ENCODE peak calls at places on chromosome 14, in eight cellular contexts. H is endodermal cell, L is pancreas, P is HCT116, E is cardiac muscle cell, F is IMR-90, K is heart left ventricle, I is fibroblast of lung. W is an unnamed sample.

GRCh38 chr14:56487090-56487667 is 92.4 kb upstream of the TMEM260 start:
- DNase-seq in H (no peak), K (no peak), I (peak), F (peak), P (peak), L (no peak), E (no peak), W (no peak)

GRCh38 chr14:58796636-58797429 is 159.1 kb downstream of the DACT1 start:
- DNase-seq in F (peak), K (no peak), P (no peak), H (peak), L (no peak), I (no peak), E (peak), W (peak)

GRCh38 chr14:91872011-91872476 is 4.7 kb upstream of the TC2N start:
- DNase-seq in E (no peak), F (no peak), I (peak), H (no peak), K (no peak), L (peak), P (no peak), W (no peak)

GRCh38 chr14:53152909-53153701 is at the start of gene DDHD1:
- DNase-seq in F (peak), L (peak), H (peak), K (peak), P (peak), E (peak), I (peak), W (peak)

GRCh38 chr14:93013368-93013719 is 90.4 kb downstream of the CHGA start:
- DNase-seq in P (no peak), I (no peak), K (no peak), L (no peak), F (peak), E (no peak), H (no peak), W (no peak)

GRCh38 chr14:75141967-75142366 is 15.1 kb upstream of the NEK9 start:
- DNase-seq in F (peak), I (peak), H (no peak), K (no peak), P (no peak), L (no peak), E (peak), W (no peak)

GRCh38 chr14:104187121-104187889 is 48.9 kb downstream of the KIF26A start:
- DNase-seq in E (no peak), L (no peak), F (no peak), K (no peak), I (no peak), H (no peak), P (no peak), W (no peak)

GRCh38 chr14:65185859-65186258 is 83.5 kb upstream of the MAX start:
- DNase-seq in I (no peak), K (no peak), E (no peak), P (no peak), H (no peak), L (no peak), F (no peak), W (no peak)

GRCh38 chr14:79583738-79584405 is 627.4 kb downstream of the DIO2 start:
- DNase-seq in H (no peak), L (no peak), I (peak), E (no peak), F (peak), K (no peak), P (no peak), W (no peak)

GRCh38 chr14:69262516-69262915 is 2.6 kb downstream of the GALNT16 start:
- DNase-seq in P (no peak), F (no peak), L (no peak), K (no peak), H (no peak), E (no peak), I (no peak), W (no peak)

GRCh38 chr14:24291446-24292117 is 8.0 kb downstream of the DHRS1 start:
- DNase-seq in K (no peak), H (no peak), I (no peak), L (no peak), F (no peak), P (no peak), E (no peak), W (no peak)

GRCh38 chr14:65790185-65790815 is 377.8 kb downstream of the FUT8 start:
- DNase-seq in H (peak), K (no peak), F (no peak), E (peak), L (no peak), P (no peak), I (no peak), W (no peak)

GRCh38 chr14:50864237-50864636 is 7.6 kb upstream of the ABHD12B start:
- DNase-seq in F (no peak), H (no peak), I (no peak), L (no peak), K (no peak), E (no peak), P (no peak), W (no peak)

GRCh38 chr14:49420201-49420600 is 166.0 kb downstream of the RPS29 start:
- DNase-seq in F (no peak), P (no peak), H (no peak), I (no peak), E (no peak), L (no peak), K (no peak), W (no peak)

GRCh38 chr14:25108959-25109358 is 59.0 kb upstream of the STXBP6 start:
- DNase-seq in H (no peak), E (peak), P (no peak), F (no peak), K (no peak), L (peak), I (no peak), W (no peak)

GRCh38 chr14:67733609-67734008 is 31.9 kb downstream of the RDH12 start:
- DNase-seq in E (no peak), H (no peak), P (no peak), I (no peak), F (no peak), K (no peak), L (no peak), W (no peak)

GRCh38 chr14:75660630-75661498 is at the start of the genes ERG28 and TTLL5:
- DNase-seq in E (peak), L (peak), K (peak), P (peak), I (peak), F (peak), H (peak), W (peak)

GRCh38 chr14:97846156-97846555 is 1049.0 kb downstream of the VRK1 start:
- DNase-seq in H (no peak), L (no peak), F (no peak), I (no peak), E (no peak), K (no peak), P (no peak), W (no peak)

GRCh38 chr14:101721951-101722661 is 39.4 kb upstream of the PPP2R5C start:
- DNase-seq in P (no peak), I (no peak), F (no peak), L (no peak), E (no peak), H (peak), K (peak), W (peak)

GRCh38 chr14:95953111-95953724 is 76.6 kb downstream of the TUNAR start:
- DNase-seq in F (no peak), L (no peak), K (no peak), P (no peak), I (no peak), E (peak), H (peak), W (peak)

GRCh38 chr14:55066223-55066622 is 14.8 kb downstream of the MAPK1IP1L start:
- DNase-seq in K (no peak), P (no peak), F (no peak), I (no peak), E (no peak), L (no peak), H (no peak), W (no peak)

GRCh38 chr14:66045572-66046021 is 440.6 kb upstream of the CCDC196 start:
- DNase-seq in P (no peak), H (peak), K (peak), L (no peak), F (no peak), E (peak), I (no peak), W (no peak)

GRCh38 chr14:106507354-106507753 is 981.0 kb downstream of the TMEM121 start:
- DNase-seq in L (no peak), E (no peak), P (no peak), I (no peak), H (no peak), F (no peak), K (no peak), W (no peak)

GRCh38 chr14:92529895-92530294 is 16.3 kb downstream of the RIN3 start:
- DNase-seq in K (no peak), I (no peak), L (no peak), E (no peak), F (no peak), P (no peak), H (no peak), W (no peak)

GRCh38 chr14:37197421-37198272 is at the start of gene MIPOL1:
- DNase-seq in H (peak), P (peak), K (peak), E (peak), F (peak), L (peak), I (peak), W (peak)

GRCh38 chr14:95190346-95190840 is 33.1 kb upstream of the DICER1 start:
- DNase-seq in L (no peak), I (no peak), F (no peak), K (no peak), E (no peak), P (no peak), H (no peak), W (no peak)

GRCh38 chr14:32727827-32728226 is 210.9 kb upstream of the NPAS3 start:
- DNase-seq in E (no peak), H (no peak), F (no peak), K (no peak), I (no peak), P (no peak), L (no peak), W (no peak)

GRCh38 chr14:77041837-77042557 is 13.5 kb upstream of the IRF2BPL start:
- DNase-seq in L (peak), H (no peak), F (peak), E (peak), I (peak), P (no peak), K (peak), W (peak)

GRCh38 chr14:71319646-71320045 is 412.4 kb downstream of the PCNX1 start:
- DNase-seq in I (no peak), K (no peak), P (no peak), H (no peak), L (no peak), F (peak), E (peak), W (peak)

GRCh38 chr14:104820669-104821228 is 19.8 kb downstream of the ZBTB42 start:
- DNase-seq in E (peak), H (peak), I (peak), L (no peak), P (no peak), F (peak), K (peak), W (peak)

GRCh38 chr14:59347915-59348314 is 117.3 kb downstream of the GPR135 start:
- DNase-seq in I (no peak), P (no peak), H (no peak), E (no peak), K (no peak), L (no peak), F (no peak), W (no peak)

GRCh38 chr14:90295870-90296516 is 35.7 kb downstream of the NRDE2 start:
- DNase-seq in H (no peak), K (no peak), I (no peak), F (peak), P (no peak), E (no peak), L (no peak), W (no peak)

GRCh38 chr14:23562822-23563472 is 4.6 kb downstream of the AP1G2 start:
- DNase-seq in K (no peak), P (no peak), H (peak), E (peak), L (peak), F (peak), I (peak), W (peak)

DNA sequence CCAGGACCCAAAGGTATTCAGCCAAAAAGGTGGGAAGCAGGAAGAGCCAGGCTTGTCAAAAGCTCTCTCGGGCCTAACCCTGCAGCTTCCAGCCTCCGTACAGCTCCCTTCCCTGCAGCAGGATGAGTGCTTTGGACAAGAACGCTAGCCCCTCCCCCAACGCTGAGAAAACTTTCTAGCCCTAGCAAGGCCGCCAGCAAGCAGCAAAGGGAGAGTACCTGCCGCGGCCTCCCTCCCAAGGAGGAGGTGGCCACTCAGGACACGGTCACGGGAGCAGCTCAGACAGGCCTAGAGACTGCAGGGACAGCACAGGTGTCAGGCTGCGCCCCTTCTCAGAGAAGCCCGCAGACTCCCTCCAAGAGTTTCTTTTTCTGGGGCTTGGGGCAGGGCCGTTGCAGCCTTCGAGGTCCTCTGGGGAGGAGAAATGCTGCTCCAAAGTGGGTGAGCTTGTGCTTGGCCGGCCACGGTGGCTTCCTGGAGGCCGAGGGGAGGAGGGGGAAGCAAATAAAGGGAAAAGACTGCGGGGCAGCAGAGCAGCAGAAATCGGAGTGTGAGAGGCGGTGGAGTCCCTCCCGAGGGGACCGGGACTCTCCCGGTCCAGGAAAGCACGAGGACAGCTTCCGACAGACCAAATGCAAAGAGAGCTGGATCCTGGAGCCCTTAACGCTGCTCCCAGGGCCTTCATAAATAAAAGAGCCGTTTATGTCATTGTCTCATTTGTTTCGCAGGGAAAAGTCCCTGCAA is 4.0 kb upstream of the PNMA1 start:
- DNase-seq in L (no peak), F (peak), H (peak), K (peak), I (peak), E (peak), P (no peak), W (no peak)
- H3K27ac ChIP-seq in L (no peak), F (peak), H (peak), K (peak), I (no peak), E (peak), P (no peak), W (peak)

GRCh38 chr14:21749306-21749868 is 75.8 kb upstream of the OR4E1 start:
- DNase-seq in H (no peak), E (no peak), K (no peak), L (no peak), I (no peak), F (no peak), P (no peak), W (no peak)

DNA sequence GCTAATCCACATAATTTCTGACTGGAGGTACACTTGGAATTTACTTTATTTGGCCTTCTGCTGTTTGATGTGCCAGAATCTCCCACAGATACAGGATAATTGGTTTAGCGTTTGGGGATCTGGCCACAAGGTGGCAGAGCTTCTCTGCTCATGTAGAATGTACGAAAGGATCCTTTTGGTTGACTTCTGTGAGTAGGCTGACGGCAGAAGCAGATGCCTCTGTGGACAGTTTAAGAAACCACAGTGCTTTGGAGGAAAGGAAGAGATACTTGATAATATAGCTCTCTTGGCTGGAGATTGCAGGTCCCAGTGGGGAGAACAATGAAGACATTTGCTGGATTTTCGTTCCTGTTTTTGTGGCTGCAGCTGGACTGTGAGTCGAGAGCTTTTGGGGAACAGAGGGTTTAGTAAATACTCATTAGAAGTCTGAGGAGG is 75.3 kb upstream of the OR4E1 start:
- DNase-seq in E (peak), F (peak), I (peak), P (peak), L (no peak), K (no peak), H (peak), W (peak)
- TF ChIP-seq CTCF in E (peak), F (peak), I (peak), P (peak), L (peak), K (peak), H (peak), W (peak)

DNA sequence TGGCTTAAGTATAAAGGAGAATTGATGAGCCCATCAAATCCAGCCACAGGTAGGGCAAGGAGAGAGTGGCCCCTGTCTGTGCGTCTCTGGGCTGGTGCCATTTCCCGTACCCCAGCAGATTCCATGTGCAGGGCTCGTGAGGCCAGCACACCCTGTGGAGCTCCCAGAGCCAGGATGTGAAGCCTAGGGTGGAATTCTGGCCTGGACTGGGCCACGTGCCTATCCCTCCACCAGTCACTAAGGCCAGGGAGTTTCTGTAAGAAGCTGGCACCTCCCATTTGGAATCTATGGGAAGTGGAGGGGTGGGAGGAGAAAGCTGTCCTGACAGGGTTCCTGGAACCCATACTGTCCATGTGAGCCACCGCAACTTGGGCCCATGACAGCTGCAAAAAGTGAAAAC is 148.5 kb downstream of the FOXN3 start:
- DNase-seq in K (no peak), F (no peak), P (no peak), E (no peak), H (no peak), I (no peak), L (no peak), W (no peak)
- H3K27ac ChIP-seq in K (no peak), F (no peak), P (no peak), E (no peak), H (no peak), I (no peak), L (no peak), W (no peak)

DNA sequence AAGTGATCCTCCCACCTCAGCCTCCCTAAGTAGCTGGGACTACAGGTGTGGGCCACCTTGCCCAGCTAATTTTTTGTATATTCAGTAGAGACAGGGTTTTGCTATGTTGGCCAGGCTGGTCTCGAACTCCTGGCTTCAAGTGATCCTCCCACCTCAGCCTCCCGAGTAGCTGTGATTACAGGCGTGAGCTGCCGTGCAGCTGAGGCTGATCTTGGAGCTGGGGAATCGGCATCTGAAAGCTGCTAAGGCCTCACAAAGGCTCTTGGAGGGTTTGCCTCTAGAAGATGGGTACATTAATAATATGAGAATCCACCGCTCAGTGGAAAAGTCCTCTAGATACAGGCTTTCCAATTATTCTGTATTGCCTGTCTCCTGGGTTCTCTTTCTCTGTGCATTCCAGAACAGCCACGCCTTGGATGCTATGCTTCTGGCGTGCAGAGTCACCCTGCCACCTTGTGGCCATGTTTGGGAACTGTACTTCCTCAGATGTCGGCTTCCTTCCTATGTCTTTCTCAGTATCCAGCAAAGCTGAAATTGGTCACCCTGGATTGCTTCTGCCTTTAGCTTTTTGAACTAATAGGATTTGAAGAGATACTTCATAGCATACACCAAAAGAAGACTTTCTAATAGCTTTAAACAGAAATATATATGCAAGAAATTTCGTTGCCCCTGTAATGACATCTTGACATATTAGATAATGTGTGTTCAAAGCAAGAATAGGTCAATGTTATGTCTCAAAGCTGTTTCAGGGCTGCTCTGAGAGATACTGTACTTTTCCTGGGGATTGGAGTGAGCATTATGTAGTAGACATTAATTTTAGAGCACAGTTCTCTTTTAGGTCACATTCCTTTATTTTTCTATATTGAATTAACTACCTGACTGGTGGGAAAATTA is 75.4 kb downstream of the SNAPC1 start:
- DNase-seq in K (peak), I (peak), L (peak), E (peak), F (peak), P (peak), H (peak), W (peak)
- TF ChIP-seq CTCF in K (peak), I (peak), L (peak), E (peak), F (peak), P (peak), H (peak), W (peak)

DNA sequence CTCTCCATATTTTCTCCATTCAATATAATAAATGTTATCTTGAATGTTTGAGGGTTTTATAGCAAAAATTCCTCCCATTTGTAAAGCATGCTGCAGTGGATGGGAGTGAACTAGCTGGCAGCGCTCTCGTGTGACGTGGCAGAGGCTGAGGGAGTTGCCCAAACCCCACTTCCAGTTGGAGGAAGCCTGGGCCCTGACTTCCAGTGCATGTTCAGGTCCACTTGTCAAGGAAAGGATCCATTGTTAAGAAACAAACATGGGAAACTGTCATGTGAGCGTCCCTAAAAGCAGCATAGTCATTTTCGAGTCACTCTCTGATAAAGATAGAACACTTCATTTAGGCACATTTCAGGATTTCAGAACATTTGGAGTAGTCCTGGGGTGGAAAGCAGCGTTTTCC is 116.6 kb downstream of the SLC25A47 start:
- DNase-seq in F (no peak), I (peak), H (peak), P (no peak), E (no peak), K (peak), L (no peak), W (peak)
- H3K27ac ChIP-seq in F (no peak), I (no peak), H (peak), P (peak), E (no peak), K (peak), L (no peak), W (peak)

GRCh38 chr14:99122521-99123125 is 149.4 kb downstream of the BCL11B start:
- DNase-seq in L (no peak), F (no peak), K (no peak), I (no peak), P (no peak), H (peak), E (no peak), W (no peak)
- TF ChIP-seq CTCF in L (no peak), F (no peak), K (no peak), I (no peak), P (peak), H (peak), E (no peak), W (no peak)

GRCh38 chr14:99545574-99545973 is 58.4 kb downstream of the CCDC85C start:
- DNase-seq in H (no peak), L (no peak), F (no peak), P (no peak), I (no peak), E (no peak), K (no peak), W (no peak)
- H3K27ac ChIP-seq in H (no peak), L (no peak), F (no peak), P (no peak), I (no peak), E (peak), K (no peak), W (peak)

W was measured in RWPE1.